ENCODE peak calls at places on chromosomes 7 and 10, in four cellular contexts. M is H9; L is left ventricle myocardium inferior; W is CD8-positive, alpha-beta T cell. B is an unnamed sample.

GRCh38 chr7:150369740-150370501 is 1.3 kb downstream of the REPIN1 start:
- DNase-seq in L (no peak), W (no peak), M (no peak), B (no peak)

GRCh38 chr10:129522041-129522585 is 55.1 kb downstream of the MGMT start:
- DNase-seq in W (no peak), M (peak; percentile 54), L (no peak), B (no peak)

GRCh38 chr7:63080406-63080805 is 918.2 kb upstream of the ZNF722 start:
- DNase-seq in W (no peak), M (no peak), L (no peak), B (no peak)

GRCh38 chr7:44293561-44294324 is 31.7 kb downstream of the CAMK2B start:
- DNase-seq in W (no peak), M (peak; percentile 31), L (peak; percentile 38), B (peak; percentile 3)

GRCh38 chr7:8480466-8480865 is 47.1 kb downstream of the NXPH1 start:
- DNase-seq in W (no peak), M (no peak), L (no peak), B (no peak)

GRCh38 chr10:33803248-33803647 is 468.8 kb upstream of the NRP1 start:
- DNase-seq in W (no peak), L (no peak), M (no peak), B (no peak)

GRCh38 chr7:41938371-41938770 is 235.5 kb upstream of the INHBA start:
- DNase-seq in L (no peak), W (no peak), M (no peak), B (no peak)

GRCh38 chr7:40303996-40304395 is 169.2 kb downstream of the SUGCT start:
- DNase-seq in L (no peak), M (no peak), W (no peak), B (no peak)

GRCh38 chr7:155322530-155322929 is 24.9 kb downstream of the INSIG1 start:
- DNase-seq in L (no peak), W (no peak), M (no peak), B (no peak)

GRCh38 chr7:45660201-45660900 is 86.2 kb downstream of the ADCY1 start:
- DNase-seq in L (no peak), W (no peak), M (no peak), B (no peak)

GRCh38 chr10:124232686-124233545 is 139.5 kb upstream of the CHST15 start:
- DNase-seq in M (no peak), L (no peak), W (no peak), B (no peak)

GRCh38 chr7:101554584-101555268 is 74.4 kb downstream of the MYL10 start:
- DNase-seq in M (peak; percentile 14), L (no peak), W (no peak), B (no peak)

GRCh38 chr7:8212638-8213037 is 49.3 kb downstream of the ICA1 start:
- DNase-seq in W (no peak), M (no peak), L (no peak), B (no peak)

GRCh38 chr10:35632027-35632426 is 10.1 kb downstream of the FZD8 start:
- DNase-seq in M (no peak), W (no peak), L (no peak), B (no peak)

GRCh38 chr10:11719496-11719895 is 22.7 kb upstream of the ECHDC3 start:
- DNase-seq in L (no peak), M (no peak), W (no peak), B (no peak)

GRCh38 chr7:1536105-1536767 is 5.7 kb downstream of the MAFK start:
- DNase-seq in M (no peak), L (no peak), W (no peak), B (no peak)
- H3K27ac ChIP-seq in M (no peak overlapping the region), L (peak overlapping the region; percentile 99), W (no peak overlapping the region), B (no peak overlapping the region)

GRCh38 chr10:119724630-119725549 is 960 bp upstream of the INPP5F start:
- DNase-seq in M (no peak), W (no peak), L (no peak), B (no peak)

GRCh38 chr10:119725550-119726290 is at the start of gene INPP5F:
- DNase-seq in M (peak; percentile 99), W (peak; percentile 99), L (peak; percentile 99), B (peak; percentile 97)

GRCh38 chr10:119726291-119727261 is 726 bp downstream of the INPP5F start:
- DNase-seq in M (peak; percentile 72), L (peak; percentile 54), W (no peak), B (no peak)

GRCh38 chr10:119723624-119724023 is 2.2 kb upstream of the INPP5F start:
- DNase-seq in W (no peak), M (no peak), L (no peak), B (no peak)

DNA sequence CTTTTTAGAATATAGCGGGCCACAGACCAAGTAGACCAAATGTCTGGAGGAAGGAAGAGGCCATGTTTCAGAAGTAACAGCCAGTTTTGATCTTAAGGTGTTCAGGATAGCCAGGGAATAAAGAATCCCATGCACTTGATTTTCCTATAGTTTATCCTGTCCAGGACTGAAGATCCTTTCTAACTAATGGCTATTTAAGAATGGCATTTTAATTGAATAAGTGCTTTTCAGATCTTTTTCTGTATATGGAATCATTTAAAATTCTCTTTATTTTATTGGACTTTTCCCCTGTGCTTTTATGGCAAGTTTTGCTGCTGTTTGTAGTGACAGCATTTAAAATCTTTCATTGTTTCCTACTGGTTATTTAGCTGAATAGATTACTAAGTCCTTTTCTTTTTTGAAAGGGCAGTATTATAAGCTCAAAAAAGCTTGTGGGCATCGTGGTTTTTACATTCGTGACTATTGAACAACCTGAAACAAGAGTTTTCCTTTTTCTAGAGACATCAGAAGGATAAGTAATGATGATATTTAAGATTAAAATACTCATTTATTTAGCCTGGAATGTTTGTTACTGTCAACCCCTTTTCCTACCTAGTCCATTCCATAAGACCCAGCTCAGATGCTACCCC is 2.4 kb downstream of the INPP5F start:
- DNase-seq in L (no peak), M (no peak), W (no peak), B (no peak)
- H3K27ac ChIP-seq in L (no peak overlapping the region), M (no peak overlapping the region), W (no peak overlapping the region), B (no peak overlapping the region)

DNA sequence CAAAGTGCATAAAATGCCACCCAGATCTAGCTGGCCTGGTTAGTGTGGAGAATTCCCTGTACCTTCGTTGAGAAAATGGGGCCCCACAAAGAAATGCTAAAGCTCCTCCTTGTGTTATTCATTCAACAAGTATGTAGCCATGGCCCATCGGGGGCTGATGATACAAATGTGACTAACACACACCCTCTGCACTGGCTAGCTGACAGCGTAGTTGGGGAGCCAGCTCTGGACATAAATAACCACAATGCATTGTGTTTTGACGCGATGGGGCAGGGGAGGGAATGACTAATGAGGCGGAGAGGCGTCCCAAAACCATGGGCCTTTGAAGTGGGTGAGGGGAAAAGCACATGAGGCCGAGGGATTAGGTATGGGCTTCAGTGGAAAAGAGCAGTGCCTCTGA is 28.2 kb upstream of the ASL start:
- DNase-seq in L (no peak), W (no peak), M (no peak), B (no peak)
- H3K27ac ChIP-seq in L (no peak overlapping the region), W (no peak overlapping the region), M (no peak overlapping the region), B (no peak overlapping the region)

DNA sequence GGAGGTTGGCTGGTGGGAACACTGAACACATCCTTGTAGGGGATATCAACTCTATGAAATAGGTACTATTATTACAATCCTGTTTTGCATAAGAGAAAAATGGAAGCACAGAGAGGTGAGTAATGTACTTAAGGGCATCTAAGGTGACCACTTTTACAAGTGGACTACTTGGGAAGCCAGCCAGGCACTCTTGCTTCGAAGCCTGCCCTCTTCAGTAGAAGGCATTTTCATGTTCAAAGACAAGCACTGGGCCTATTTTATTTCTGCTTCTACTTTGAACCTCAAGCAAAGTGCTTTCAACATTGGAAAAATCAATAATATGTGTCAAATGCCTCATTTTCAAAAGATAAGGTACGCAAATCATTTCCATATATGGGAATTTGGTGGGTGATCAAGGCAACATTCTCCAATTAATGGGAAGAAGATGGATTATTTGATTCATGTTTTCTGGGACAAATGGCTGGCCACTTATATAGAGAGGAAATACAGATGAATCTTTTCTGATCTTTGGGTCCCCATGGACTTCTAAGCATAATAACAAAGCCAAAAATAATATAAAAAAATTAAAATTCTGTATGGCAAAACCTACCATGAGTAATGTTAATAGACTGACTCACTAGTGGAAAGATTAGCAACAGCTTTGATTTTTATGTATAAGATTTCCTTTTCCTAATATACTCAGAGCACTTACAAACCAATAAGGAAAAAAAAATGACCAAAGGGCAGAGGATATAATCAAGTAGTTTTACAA is 270.2 kb downstream of the FRMD4A start:
- DNase-seq in L (no peak), W (no peak), M (no peak), B (no peak)
- H3K27ac ChIP-seq in L (no peak overlapping the region), W (no peak overlapping the region), M (no peak overlapping the region), B (no peak overlapping the region)

B was measured in CD4-positive, alpha-beta T cell.